ENCODE peak calls at places on chromosomes 16 and 17, in ten cellular contexts. O is AG04449; V is fibroblast of pulmonary artery; N is neural crest cell; Y is heart right ventricle; E is B cell; B is CD8-positive, alpha-beta T cell; C is CD4-positive, alpha-beta T cell; S is AG09319; F is choroid plexus epithelial cell. R is an unnamed sample.

GRCh38 chr17:59357929-59358328 is 26.5 kb downstream of the YPEL2 start:
- DNase-seq in O (no peak), V (peak; percentile 60), N (no peak), Y (no peak), E (no peak), B (no peak), C (no peak), S (no peak), F (peak; percentile 50), R (no peak)

GRCh38 chr16:84087461-84088151 is 29.1 kb downstream of the MBTPS1 start:
- DNase-seq in O (no peak), V (no peak), N (no peak), Y (no peak), E (no peak), B (no peak), C (no peak), S (no peak), F (no peak), R (no peak)

GRCh38 chr17:3799181-3799627 is 1.8 kb downstream of the ITGAE start:
- DNase-seq in O (no peak), V (no peak), N (no peak), Y (no peak), E (no peak), B (no peak), C (no peak), S (no peak), F (no peak), R (no peak)

GRCh38 chr17:81399481-81400153 is 4.4 kb downstream of the BAHCC1 start:
- DNase-seq in O (no peak), V (no peak), N (no peak), Y (no peak), E (peak; percentile 68), B (no peak), C (no peak), S (no peak), F (peak; percentile 38), R (no peak)

GRCh38 chr17:40922239-40922638 is 15.2 kb downstream of the KRT23 start:
- DNase-seq in O (peak; percentile 53), V (peak; percentile 83), N (no peak), Y (no peak), E (no peak), B (no peak), C (no peak), S (peak; percentile 18), F (peak; percentile 89), R (no peak)

GRCh38 chr17:76797441-76797840 is 59.5 kb downstream of the MFSD11 start:
- DNase-seq in O (no peak), V (no peak), N (no peak), Y (no peak), E (no peak), B (no peak), C (no peak), S (no peak), F (no peak), R (no peak)

GRCh38 chr17:81374890-81375289 is 20.4 kb upstream of the BAHCC1 start:
- DNase-seq in O (no peak), V (no peak), N (no peak), Y (no peak), E (no peak), B (no peak), C (no peak), S (no peak), F (no peak), R (no peak)

GRCh38 chr17:58786586-58787295 is 31.1 kb downstream of the PPM1E start:
- DNase-seq in O (peak; percentile 34), V (peak; percentile 89), N (no peak), Y (no peak), E (no peak), B (no peak), C (no peak), S (peak; percentile 69), F (peak; percentile 92), R (no peak)

GRCh38 chr17:77513045-77513444 is 372.3 kb downstream of the SEC14L1 start:
- DNase-seq in O (no peak), V (no peak), N (no peak), Y (no peak), E (no peak), B (no peak), C (no peak), S (no peak), F (no peak), R (no peak)

GRCh38 chr17:17628388-17629008 is 37.0 kb upstream of the PEMT start:
- DNase-seq in O (no peak), V (no peak), N (no peak), Y (no peak), E (peak; percentile 59), B (no peak), C (peak; percentile 26), S (no peak), F (no peak), R (no peak)

GRCh38 chr17:39591958-39592954 is 15.5 kb downstream of the NEUROD2 start:
- DNase-seq in O (no peak), V (peak; percentile 61), N (peak; percentile 55), Y (peak; percentile 44), E (peak; percentile 53), B (no peak), C (no peak), S (no peak), F (peak; percentile 55), R (no peak)

GRCh38 chr17:3890082-3890892 is 2.6 kb downstream of the CAMKK1 start:
- DNase-seq in O (peak; percentile 84), V (peak; percentile 90), N (no peak), Y (peak; percentile 72), E (no peak), B (no peak), C (no peak), S (peak; percentile 62), F (peak; percentile 79), R (peak; percentile 48)

DNA sequence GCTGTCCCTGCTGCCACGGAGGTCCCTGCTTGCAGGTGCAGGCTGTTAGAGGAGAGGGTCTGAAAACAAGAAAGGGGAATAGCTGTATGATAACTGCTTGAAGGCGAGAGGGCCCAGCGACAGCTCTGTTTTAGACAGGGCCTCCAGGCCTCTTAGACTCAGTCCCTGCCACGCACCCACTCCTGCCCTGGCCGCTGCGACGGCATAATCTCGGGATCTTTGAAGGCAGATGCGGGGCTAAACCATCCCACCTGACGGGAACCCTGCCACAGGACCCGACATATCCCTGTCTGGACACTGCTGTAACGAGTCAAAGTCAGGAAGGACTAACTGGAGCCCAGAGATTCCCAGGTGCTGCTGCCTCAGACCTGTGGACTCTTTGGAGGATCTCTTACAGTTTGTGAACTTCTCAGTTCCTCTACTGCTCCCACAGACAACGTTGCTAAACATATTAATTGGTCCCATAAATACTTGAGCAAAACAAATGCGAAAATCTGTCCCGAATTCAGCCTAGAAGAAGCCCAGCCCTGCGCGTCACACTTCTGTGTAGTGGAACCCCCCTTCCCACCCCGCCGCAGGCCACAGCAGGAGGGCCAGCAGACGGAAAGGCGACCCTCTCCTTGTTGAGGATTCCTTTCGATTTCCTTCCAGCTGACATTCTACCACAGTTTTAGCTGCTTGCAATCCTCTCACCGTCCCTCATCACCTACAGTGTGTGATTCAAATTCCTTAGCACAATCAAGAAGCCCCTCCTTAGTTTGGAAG is 998 bp upstream of the TMEM11 start:
- DNase-seq in O (no peak), V (peak; percentile 10), N (peak; percentile 7), Y (peak; percentile 19), E (no peak), B (no peak), C (no peak), S (no peak), F (peak; percentile 39), R (no peak)
- TF ChIP-seq CTCF in O (no peak), V (no peak), N (peak; percentile 5), Y (no peak), E (no peak), B (no peak), C (no peak), S (no peak), F (no peak), R (no peak)

DNA sequence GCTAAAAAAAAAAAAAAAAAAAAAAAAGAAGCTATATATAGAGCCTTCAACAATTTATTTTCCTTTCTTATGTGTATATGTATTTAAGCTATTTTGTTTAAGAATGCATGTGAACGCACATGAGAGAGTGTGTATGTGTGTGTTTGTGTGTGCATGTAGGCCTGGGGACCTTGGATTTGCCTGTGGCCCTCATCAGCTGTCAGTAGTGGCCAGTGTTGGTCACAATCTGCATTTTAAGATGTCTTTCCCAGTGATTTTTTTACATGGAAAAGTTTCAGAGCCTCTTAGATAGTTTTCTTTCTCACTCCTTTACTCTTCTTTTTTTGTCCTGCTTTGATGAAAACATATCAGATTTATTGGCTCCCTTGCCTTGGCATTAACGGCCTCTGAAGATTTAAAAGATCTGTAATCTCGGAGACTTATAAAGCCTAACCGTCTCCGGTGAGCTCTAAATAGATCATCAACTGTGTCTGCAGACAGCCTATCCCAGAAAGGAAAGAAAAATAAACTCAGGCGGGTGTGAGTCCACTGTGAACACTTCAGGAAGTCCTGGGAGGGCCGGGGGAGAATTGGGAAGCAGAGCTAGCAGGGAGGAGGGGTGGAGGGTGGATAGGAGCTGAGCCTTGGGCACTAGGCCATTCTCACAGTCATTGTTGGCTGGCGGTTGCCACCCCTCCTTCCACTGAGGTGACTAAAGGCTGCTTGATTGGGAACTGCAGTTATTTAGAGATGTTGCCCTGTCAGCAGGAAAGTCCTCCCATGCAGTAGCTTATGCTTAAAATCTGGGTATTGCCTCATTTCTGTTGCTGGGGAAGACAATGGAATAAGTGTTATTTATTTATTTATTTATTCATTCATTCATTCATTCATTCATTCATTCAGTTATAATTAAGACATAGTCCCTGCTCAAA is 86.8 kb downstream of the WWP2 start:
- DNase-seq in O (peak; percentile 76), V (peak; percentile 92), N (no peak), Y (peak; percentile 93), E (no peak), B (no peak), C (no peak), S (peak; percentile 79), F (peak; percentile 58), R (no peak)
- TF ChIP-seq CTCF in O (peak; percentile 17), V (peak; percentile 14), N (no peak), Y (peak; percentile 34), E (no peak), B (no peak), C (no peak), S (peak; percentile 25), F (peak; percentile 33), R (no peak)

GRCh38 chr16:539901-540530 is 12.5 kb downstream of the CAPN15 start:
- DNase-seq in O (no peak), V (no peak), N (no peak), Y (no peak), E (no peak), B (no peak), C (no peak), S (no peak), F (peak; percentile 79), R (no peak)
- TF ChIP-seq CTCF in O (peak; percentile 23), V (no peak), N (no peak), Y (no peak), E (no peak), B (no peak), C (no peak), S (no peak), F (peak; percentile 33), R (no peak)

DNA sequence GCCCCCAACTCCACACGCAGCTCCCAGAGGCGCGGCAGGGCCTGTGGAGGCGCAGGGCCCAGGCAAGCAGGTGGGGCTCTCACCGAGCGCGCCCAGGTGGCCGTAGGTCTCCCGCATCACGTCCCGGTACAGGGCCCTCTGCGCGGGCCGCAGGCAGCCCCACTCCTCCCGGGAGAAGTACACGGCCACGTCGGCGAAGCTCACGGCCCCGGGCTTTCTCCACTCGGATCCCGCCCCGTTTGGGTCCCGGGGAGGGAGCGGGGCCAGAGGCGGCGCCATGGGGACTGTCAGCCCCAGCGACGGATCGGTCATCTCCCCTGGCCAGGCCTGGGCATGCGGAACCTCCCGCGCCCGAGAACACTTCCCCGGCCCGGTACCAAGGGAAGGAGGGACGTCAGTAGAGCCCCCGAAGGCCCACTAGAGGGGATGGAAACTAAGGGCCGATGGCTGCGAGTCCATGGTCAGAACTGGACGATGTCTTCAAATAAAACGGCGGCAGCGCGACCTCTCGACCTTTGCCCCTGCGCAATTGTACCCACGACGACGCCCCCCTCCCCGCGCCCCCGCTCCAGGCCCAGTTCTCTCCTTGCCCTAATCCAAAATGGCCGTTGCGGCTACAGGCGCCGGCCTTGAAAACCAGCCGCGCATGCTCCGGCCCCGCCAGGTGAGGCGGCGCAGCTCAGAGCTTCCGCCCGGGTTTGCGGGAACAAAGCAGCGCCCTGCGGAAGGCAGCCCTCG is at the start of gene ZNF747:
- DNase-seq in O (no peak), V (peak; percentile 77), N (peak; percentile 80), Y (peak; percentile 94), E (peak; percentile 92), B (peak; percentile 92), C (peak; percentile 90), S (peak; percentile 59), F (peak; percentile 85), R (peak; percentile 93)
- TF ChIP-seq CTCF in O (no peak), V (no peak), N (peak; percentile 13), Y (peak; percentile 3), E (no peak), B (no peak), C (no peak), S (no peak), F (no peak), R (no peak)